ENCODE peak calls at places on chromosomes 11 and 22, in seven cellular contexts. Y is ecto neural progenitor cell; Q is right cardiac atrium; P is left ventricle myocardium superior; A is EL; U is activated effector memory CD4-positive, alpha-beta T cell treated with anti-CD3 and anti-CD28 coated beads, Interleukin-2, amount 50 U/mL, for 16 hours; W is stimulated activated CD4-positive, alpha-beta T cell treated with anti-CD3 and anti-CD28 coated beads, Interleukin-15, amount 100 ng/mL, for 24 hours. S is an unnamed sample.

GRCh38 chr11:118618991-118619375 is 11.6 kb downstream of the PHLDB1 start:
- DNase-seq in Y (no peak), Q (peak), P (peak), A (peak), U (peak), W (no peak), S (no peak)

GRCh38 chr11:91703042-91703441 is 521.6 kb upstream of the FAT3 start:
- DNase-seq in Y (no peak), Q (no peak), P (no peak), A (no peak), U (no peak), W (no peak), S (no peak)

GRCh38 chr11:60924110-60924905 is at the start of gene TMEM132A:
- DNase-seq in Y (peak), Q (peak), P (peak), A (peak), U (no peak), W (peak), S (peak)

GRCh38 chr11:61378713-61379313 is 13.6 kb upstream of the TMEM216 start:
- DNase-seq in Y (no peak), Q (no peak), P (no peak), A (peak), U (no peak), W (no peak), S (no peak)

GRCh38 chr11:47355283-47356128 is 3.0 kb upstream of the MYBPC3 start:
- DNase-seq in Y (peak), Q (peak), P (peak), A (peak), U (no peak), W (peak), S (peak)

GRCh38 chr22:49101225-49101624 is 726.4 kb downstream of the BRD1 start:
- DNase-seq in Y (no peak), Q (no peak), P (no peak), A (no peak), U (no peak), W (no peak), S (no peak)

GRCh38 chr11:124415356-124415923 is 9.2 kb downstream of the OR8B4 start:
- DNase-seq in Y (no peak), Q (no peak), P (no peak), A (peak), U (no peak), W (no peak), S (no peak)

GRCh38 chr11:64330888-64331287 is 9.1 kb upstream of the CCDC88B start:
- DNase-seq in Y (no peak), Q (no peak), P (no peak), A (no peak), U (no peak), W (no peak), S (no peak)

GRCh38 chr11:130144721-130145327 is 14.8 kb upstream of the ST14 start:
- DNase-seq in Y (no peak), Q (no peak), P (no peak), A (no peak), U (no peak), W (no peak), S (no peak)

GRCh38 chr11:3840289-3840869 is 380 bp downstream of the RHOG start:
- DNase-seq in Y (peak), Q (peak), P (peak), A (peak), U (peak), W (peak), S (no peak)

GRCh38 chr22:42324991-42325710 is 54.7 kb upstream of the TCF20 start:
- DNase-seq in Y (no peak), Q (peak), P (no peak), A (no peak), U (no peak), W (peak), S (no peak)

GRCh38 chr11:78179459-78180071 is 8.9 kb downstream of the KCTD21 start:
- DNase-seq in Y (no peak), Q (peak), P (no peak), A (no peak), U (no peak), W (no peak), S (no peak)

S was measured in NCI-H2107.